ENCODE peak calls at places on chromosomes 16 and 17, in nine cellular contexts. D, R, U, Y, E, G, Z, M and Q are unnamed samples.

GRCh38 chr17:4719684-4720221 is 9.3 kb downstream of the ARRB2 start:
- DNase-seq in D (no peak), R (no peak), U (no peak), Y (no peak), E (no peak), G (no peak), Z (no peak), M (no peak), Q (no peak)

GRCh38 chr17:48912476-48912875 is 4.3 kb downstream of the UBE2Z start:
- DNase-seq in D (no peak), R (no peak), U (no peak), Y (no peak), E (no peak), G (no peak), Z (no peak), M (no peak), Q (no peak)

GRCh38 chr16:8831450-8832382 is 34.1 kb downstream of the PMM2 start:
- DNase-seq in D (no peak), R (no peak), U (no peak), Y (no peak), E (no peak), G (no peak), Z (no peak), M (no peak), Q (no peak)

GRCh38 chr17:79947351-79948031 is 88.2 kb downstream of the TBC1D16 start:
- DNase-seq in D (peak), R (no peak), U (no peak), Y (no peak), E (no peak), G (no peak), Z (no peak), M (no peak), Q (no peak)

GRCh38 chr16:86888240-86889044 is 310.1 kb downstream of the FOXL1 start:
- DNase-seq in D (no peak), R (no peak), U (no peak), Y (no peak), E (no peak), G (no peak), Z (no peak), M (no peak), Q (no peak)

GRCh38 chr17:64178011-64178825 is 48.3 kb upstream of the ERN1 start:
- DNase-seq in D (no peak), R (no peak), U (no peak), Y (no peak), E (no peak), G (no peak), Z (no peak), M (no peak), Q (no peak)

GRCh38 chr17:60713619-60714018 is 36.0 kb downstream of the BCAS3 start:
- DNase-seq in D (no peak), R (no peak), U (no peak), Y (no peak), E (no peak), G (no peak), Z (no peak), M (no peak), Q (no peak)

GRCh38 chr17:19744922-19745757 is 3.0 kb downstream of the ALDH3A1 start:
- DNase-seq in D (peak), R (peak), U (peak), Y (no peak), E (peak), G (peak), Z (peak), M (peak), Q (peak)

GRCh38 chr17:37503148-37503547 is 13.5 kb downstream of the DUSP14 start:
- DNase-seq in D (no peak), R (no peak), U (no peak), Y (no peak), E (no peak), G (no peak), Z (no peak), M (no peak), Q (no peak)

GRCh38 chr17:21842332-21843317 is 150.3 kb downstream of the KCNJ18 start:
- DNase-seq in D (no peak), R (no peak), U (no peak), Y (no peak), E (no peak), G (no peak), Z (no peak), M (no peak), Q (no peak)